ENCODE peak calls at places on chromosomes 3 and 15, in four cellular contexts. I is transverse colon, G is nephron progenitor cell, Z is endodermal cell. V is an unnamed sample.
A peak's percentile ranks its signal among the peaks of the same experiment; 100 is the strongest.

GRCh38 chr3:53195602-53196574 is 34.9 kb downstream of the PRKCD start:
- DNase-seq in I (peak; percentile 59), G (peak; percentile 78), Z (peak; percentile 91), V (peak; percentile 75)

GRCh38 chr3:12796171-12797123 is at the start of gene CAND2:
- DNase-seq in I (peak; percentile 56), G (peak; percentile 75), Z (peak; percentile 80), V (peak; percentile 40)

GRCh38 chr3:126464997-126465396 is 10.7 kb downstream of the ZXDC start:
- DNase-seq in I (no peak), G (no peak), Z (no peak), V (no peak)

GRCh38 chr15:90439946-90440345 is 51.9 kb downstream of the IQGAP1 start:
- DNase-seq in I (no peak), G (no peak), Z (no peak), V (no peak)

GRCh38 chr15:52427804-52428203 is 100.9 kb downstream of the MYO5A start:
- DNase-seq in I (no peak), G (peak; percentile 27), Z (no peak), V (no peak)

GRCh38 chr3:29486087-29486486 is 205.2 kb downstream of the RBMS3 start:
- DNase-seq in I (no peak), G (no peak), Z (no peak), V (no peak)

GRCh38 chr3:52032702-52033408 is 23.5 kb downstream of the DUSP7 start:
- DNase-seq in I (no peak), G (no peak), Z (no peak), V (no peak)

GRCh38 chr3:52504977-52505376 is 9.8 kb downstream of the STAB1 start:
- DNase-seq in I (no peak), G (no peak), Z (no peak), V (no peak)

GRCh38 chr15:40430271-40430805 is 10.4 kb upstream of the BAHD1 start:
- DNase-seq in I (peak; percentile 69), G (peak; percentile 44), Z (peak; percentile 78), V (no peak)

GRCh38 chr15:25777047-25777446 is 86.1 kb downstream of the ATP10A start:
- DNase-seq in I (no peak), G (no peak), Z (no peak), V (no peak)

GRCh38 chr15:98823012-98823458 is 174.7 kb downstream of the IGF1R start:
- DNase-seq in I (no peak), G (no peak), Z (peak; percentile 89), V (no peak)

GRCh38 chr3:143697975-143698374 is 150.3 kb downstream of the SLC9A9 start:
- DNase-seq in I (no peak), G (no peak), Z (no peak), V (no peak)

GRCh38 chr3:126478581-126479310 is 3.1 kb upstream of the ZXDC start:
- DNase-seq in I (no peak), G (no peak), Z (no peak), V (no peak)

GRCh38 chr15:67174864-67175573 is 79.4 kb downstream of the AAGAB start:
- DNase-seq in I (no peak), G (no peak), Z (peak; percentile 69), V (no peak)

GRCh38 chr15:64693134-64693533 is 82.3 kb downstream of the RBPMS2 start:
- DNase-seq in I (peak; percentile 43), G (no peak), Z (no peak), V (no peak)

GRCh38 chr3:128492353-128493220 is at the start of gene GATA2:
- DNase-seq in I (no peak), G (peak; percentile 68), Z (peak; percentile 81), V (peak; percentile 60)

GRCh38 chr3:195187609-195188529 is 83.1 kb downstream of the XXYLT1 start:
- DNase-seq in I (no peak), G (no peak), Z (peak; percentile 32), V (no peak)

GRCh38 chr15:101012326-101013040 is 93.3 kb downstream of the LRRK1 start:
- DNase-seq in I (peak; percentile 7), G (no peak), Z (no peak), V (no peak)

GRCh38 chr3:136189043-136189442 is 7.1 kb downstream of the MSL2 start:
- DNase-seq in I (no peak), G (no peak), Z (no peak), V (no peak)

GRCh38 chr3:16447156-16447555 is 66.3 kb downstream of the RFTN1 start:
- DNase-seq in I (no peak), G (no peak), Z (no peak), V (no peak)

GRCh38 chr15:81292516-81293001 is 31.4 kb downstream of the STARD5 start:
- DNase-seq in I (peak; percentile 71), G (no peak), Z (no peak), V (no peak)

GRCh38 chr3:150094150-150094932 is 123.6 kb upstream of the PFN2 start:
- DNase-seq in I (no peak), G (no peak), Z (no peak), V (no peak)

GRCh38 chr3:55935241-55935640 is 448.1 kb upstream of the WNT5A start:
- DNase-seq in I (no peak), G (no peak), Z (no peak), V (no peak)

GRCh38 chr3:133572158-133573053 is 1.1 kb upstream of the CDV3 start:
- DNase-seq in I (peak; percentile 19), G (no peak), Z (no peak), V (no peak)

V was measured in endothelial cell.